ENCODE peak calls at places on chromosomes 11 and 22, in six cellular contexts. E is progenitor cell of endocrine pancreas, S is mesothelial cell of epicardium, D is HepG2, R is left ventricle myocardium inferior, Y is chondrocyte. K is an unnamed sample.

GRCh38 chr11:17277024-17277584 is 565 bp downstream of the NUCB2 start:
- DNase-seq in D (no peak), Y (no peak), E (no peak), R (no peak), S (no peak), K (peak)

GRCh38 chr11:84581083-84581482 is 1046.1 kb downstream of the DLG2 start:
- DNase-seq in E (no peak), R (no peak), D (no peak), S (no peak), Y (no peak), K (no peak)

GRCh38 chr11:93198221-93198650 is 445 bp upstream of the SLC36A4 start:
- DNase-seq in Y (no peak), D (no peak), E (no peak), S (no peak), R (no peak), K (no peak)

GRCh38 chr11:1744879-1745700 is 5.3 kb downstream of the IFITM10 start:
- DNase-seq in S (no peak), E (no peak), D (no peak), Y (peak), R (no peak), K (no peak)

GRCh38 chr11:70066628-70067027 is 11.5 kb upstream of the ANO1 start:
- DNase-seq in R (no peak), D (no peak), S (peak), E (no peak), Y (no peak), K (no peak)

GRCh38 chr11:113546757-113547507 is 71.7 kb upstream of the DRD2 start:
- DNase-seq in S (no peak), E (no peak), R (no peak), D (no peak), Y (no peak), K (no peak)

GRCh38 chr11:134951305-134951700 is 539.3 kb upstream of the B3GAT1 start:
- DNase-seq in D (no peak), Y (no peak), S (no peak), E (no peak), R (no peak), K (no peak)

GRCh38 chr11:1397146-1397861 is 7.6 kb downstream of the BRSK2 start:
- DNase-seq in Y (no peak), E (no peak), S (no peak), R (no peak), D (no peak), K (no peak)

GRCh38 chr11:82890941-82891340 is 9.3 kb downstream of the PRCP start:
- DNase-seq in D (no peak), E (no peak), R (no peak), Y (no peak), S (no peak), K (no peak)

GRCh38 chr11:35794850-35795249 is 132.3 kb downstream of the TRIM44 start:
- DNase-seq in S (no peak), R (no peak), E (no peak), D (no peak), Y (no peak), K (no peak)

GRCh38 chr11:103947566-103947919 is 88.9 kb upstream of the DDI1 start:
- DNase-seq in S (no peak), D (no peak), E (no peak), R (no peak), Y (no peak), K (no peak)

GRCh38 chr11:91773090-91773489 is 451.5 kb upstream of the FAT3 start:
- DNase-seq in Y (no peak), E (no peak), R (no peak), D (no peak), S (no peak), K (no peak)

GRCh38 chr11:118046051-118046963 is 30.6 kb upstream of the TMPRSS4 start:
- DNase-seq in E (no peak), R (no peak), S (no peak), Y (no peak), D (no peak), K (no peak)

GRCh38 chr11:73157141-73158010 is 15.3 kb upstream of the FCHSD2 start:
- DNase-seq in D (peak), E (no peak), R (peak), S (no peak), Y (peak), K (peak)

GRCh38 chr11:57800444-57801184 is 39.0 kb downstream of the CTNND1 start:
- DNase-seq in S (no peak), E (no peak), D (peak), Y (no peak), R (no peak), K (peak)

GRCh38 chr11:18633256-18634139 is 644 bp downstream of the SPTY2D1 start:
- DNase-seq in Y (no peak), S (no peak), R (no peak), D (no peak), E (no peak), K (peak)

GRCh38 chr22:23772315-23773246 is at the start of gene MMP11:
- DNase-seq in R (peak), D (no peak), Y (no peak), S (peak), E (peak), K (peak)

GRCh38 chr11:3199537-3200295 is 18.9 kb downstream of the MRGPRG start:
- DNase-seq in Y (no peak), R (no peak), D (no peak), E (no peak), S (peak), K (no peak)

GRCh38 chr11:77046060-77046501 is 11.9 kb downstream of the B3GNT6 start:
- DNase-seq in Y (no peak), S (peak), D (no peak), R (no peak), E (peak), K (peak)

GRCh38 chr11:118171274-118172062 is 5.0 kb downstream of the SCN2B start:
- DNase-seq in Y (peak), S (peak), R (peak), D (peak), E (peak), K (peak)

GRCh38 chr11:128290106-128290840 is 297.1 kb downstream of the ETS1 start:
- DNase-seq in E (peak), D (peak), Y (peak), S (peak), R (peak), K (peak)

GRCh38 chr11:44658451-44658850 is 68.3 kb upstream of the TSPAN18 start:
- DNase-seq in R (no peak), D (no peak), E (no peak), Y (no peak), S (no peak), K (no peak)

GRCh38 chr11:6214530-6214929 is 9.2 kb downstream of the C11orf42 start:
- DNase-seq in S (no peak), E (no peak), D (no peak), R (no peak), Y (no peak), K (no peak)

GRCh38 chr11:32972781-32973180 is 42.9 kb upstream of the DEPDC7 start:
- DNase-seq in D (no peak), Y (no peak), R (no peak), S (no peak), E (no peak), K (no peak)

GRCh38 chr22:16601437-16602223 is 9.0 kb upstream of the CCT8L2 start:
- DNase-seq in R (peak), E (no peak), D (no peak), Y (no peak), S (no peak), K (no peak)

GRCh38 chr11:44524751-44525171 is 40.7 kb upstream of the CD82 start:
- DNase-seq in E (no peak), Y (no peak), S (no peak), D (no peak), R (no peak), K (no peak)

GRCh38 chr11:134469627-134470026 is 57.6 kb upstream of the B3GAT1 start:
- DNase-seq in E (no peak), S (no peak), D (no peak), R (no peak), Y (no peak), K (no peak)

GRCh38 chr11:93444671-93445073 is 98.5 kb downstream of the SMCO4 start:
- DNase-seq in R (no peak), E (peak), D (peak), Y (no peak), S (peak), K (no peak)

GRCh38 chr22:19884954-19885751 is 30.5 kb upstream of the GNB1L start:
- DNase-seq in R (peak), D (no peak), E (no peak), Y (peak), S (no peak), K (no peak)

GRCh38 chr11:36433896-36434295 is 76.2 kb downstream of the TRAF6 start:
- DNase-seq in S (no peak), Y (no peak), R (no peak), E (no peak), D (no peak), K (no peak)

GRCh38 chr11:99822846-99823565 is 802.3 kb downstream of the CNTN5 start:
- DNase-seq in D (no peak), R (no peak), Y (no peak), E (no peak), S (no peak), K (no peak)

GRCh38 chr11:8040261-8040920 is 40.6 kb upstream of the TUB start:
- DNase-seq in E (no peak), Y (peak), D (no peak), R (no peak), S (no peak), K (no peak)

GRCh38 chr11:121099885-121100284 is 1.2 kb upstream of the TECTA start:
- DNase-seq in R (no peak), E (no peak), D (no peak), S (no peak), Y (no peak), K (no peak)

GRCh38 chr11:33996498-33997454 is 54.8 kb upstream of the CAPRIN1 start:
- DNase-seq in S (peak), E (peak), D (peak), R (peak), Y (no peak), K (peak)

GRCh38 chr11:96074551-96075309 is 150.8 kb upstream of the MTMR2 start:
- DNase-seq in D (no peak), S (no peak), E (no peak), Y (no peak), R (no peak), K (no peak)

GRCh38 chr11:65013692-65014145 is 241 bp upstream of the ARL2 start:
- DNase-seq in D (no peak), E (no peak), S (no peak), R (peak), Y (no peak), K (peak)

GRCh38 chr22:43795320-43795719 is 16.8 kb downstream of the EFCAB6 start:
- DNase-seq in S (no peak), Y (no peak), E (no peak), D (no peak), R (no peak), K (no peak)

GRCh38 chr22:43800970-43801369 is 11.1 kb downstream of the EFCAB6 start:
- DNase-seq in R (no peak), D (no peak), S (no peak), Y (no peak), E (no peak), K (no peak)

GRCh38 chr22:43792905-43793304 is 19.2 kb downstream of the EFCAB6 start:
- DNase-seq in S (no peak), D (no peak), E (no peak), R (no peak), Y (no peak), K (no peak)

GRCh38 chr22:43798492-43798891 is 13.6 kb downstream of the EFCAB6 start:
- DNase-seq in Y (no peak), E (no peak), D (no peak), S (no peak), R (no peak), K (peak)

GRCh38 chr22:43796567-43796966 is 15.5 kb downstream of the EFCAB6 start:
- DNase-seq in S (no peak), D (no peak), R (no peak), E (no peak), Y (no peak), K (no peak)
- TF ChIP-seq CTCF in S (no peak), D (peak), R (peak), E (peak), Y (peak), K (no peak)

GRCh38 chr11:4466168-4466891 is 16.1 kb upstream of the OR52K1 start:
- DNase-seq in D (no peak), S (no peak), E (no peak), Y (no peak), R (no peak), K (no peak)
- TF ChIP-seq CTCF in D (no peak), S (no peak), E (no peak), Y (no peak), R (no peak), K (no peak)

DNA sequence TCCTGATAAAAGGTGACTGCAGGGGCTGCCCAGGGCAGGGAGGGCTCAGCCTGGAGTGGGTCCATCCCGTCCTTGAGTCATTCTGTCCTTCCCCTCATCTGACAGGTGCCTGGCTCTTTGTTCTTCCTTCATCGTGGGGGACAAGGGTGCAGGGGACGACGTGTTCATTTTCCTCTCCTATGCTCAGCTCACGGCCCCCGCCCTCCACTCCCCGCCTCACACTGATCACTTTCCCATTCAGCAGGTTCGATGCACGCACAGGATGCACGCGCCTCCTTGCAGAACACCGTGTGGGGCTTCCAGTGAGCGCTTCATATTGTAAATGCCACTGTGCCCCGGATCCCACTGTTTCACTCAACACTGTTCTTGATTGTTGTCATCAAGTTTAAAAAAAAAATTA is 32.7 kb upstream of the SHANK2 start:
- DNase-seq in R (no peak), S (no peak), E (no peak), Y (no peak), D (no peak), K (no peak)
- TF ChIP-seq CTCF in R (no peak), S (no peak), E (no peak), Y (no peak), D (no peak), K (no peak)

DNA sequence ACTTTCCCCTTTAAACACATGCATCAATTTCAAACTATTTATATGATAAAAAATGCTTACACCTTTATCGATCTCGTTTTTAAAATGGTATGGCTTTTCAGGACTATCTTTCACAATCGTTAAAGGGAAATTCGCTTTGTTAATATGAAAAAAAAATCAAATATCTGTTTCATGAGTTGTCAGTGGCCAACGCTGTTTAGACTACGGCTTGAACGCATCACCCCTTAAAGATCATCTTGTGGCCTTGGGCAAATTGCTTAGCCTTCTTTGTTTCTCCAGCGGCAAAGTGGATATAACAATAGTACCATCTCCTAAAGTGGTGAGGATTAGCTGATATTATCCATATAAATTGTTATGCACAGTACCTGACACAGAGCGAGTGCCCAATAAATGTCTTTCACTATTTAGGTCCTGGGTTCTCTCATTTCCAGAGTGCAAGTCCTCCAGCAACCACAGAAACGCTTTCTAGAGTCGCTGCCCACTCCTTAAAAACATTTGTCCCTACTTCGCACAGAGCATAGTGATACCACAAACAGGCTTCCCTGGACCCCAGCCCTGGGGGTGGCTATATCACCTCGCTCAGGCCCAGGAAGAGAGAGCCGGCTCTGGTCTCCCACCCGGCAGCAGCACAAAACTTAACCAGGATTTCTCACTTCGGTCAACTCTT is 904 bp downstream of the SLC35F2 start:
- DNase-seq in E (no peak), D (no peak), R (no peak), S (no peak), Y (no peak), K (no peak)
- TF ChIP-seq CTCF in E (no peak), D (no peak), R (no peak), S (no peak), Y (no peak), K (no peak)

DNA sequence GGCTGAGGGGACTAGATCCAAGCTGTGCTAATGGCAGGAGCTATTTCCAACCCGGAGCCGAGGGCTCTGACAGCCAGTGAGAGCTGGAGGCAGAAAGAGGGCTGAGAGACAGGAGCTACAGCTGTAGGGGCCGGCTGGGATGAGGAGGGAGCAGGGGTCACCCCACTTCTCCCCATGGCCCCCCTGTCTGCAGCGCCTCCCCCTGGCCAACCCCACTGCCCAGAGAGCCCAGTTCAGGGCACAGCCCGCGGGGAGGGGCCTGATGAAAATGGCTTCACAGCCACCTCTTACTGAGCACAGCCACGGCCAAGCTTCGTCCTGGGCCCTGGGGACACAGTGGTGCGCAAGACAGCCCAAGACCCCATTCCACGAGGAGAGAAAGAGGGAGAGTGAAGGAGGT is 27.9 kb downstream of the RPL3 start:
- DNase-seq in R (no peak), E (no peak), S (no peak), D (no peak), Y (peak), K (no peak)
- TF ChIP-seq CTCF in R (no peak), E (no peak), S (no peak), D (peak), Y (peak), K (no peak)

GRCh38 chr22:25898707-25899365 is 156.8 kb downstream of the MYO18B start:
- DNase-seq in R (no peak), Y (no peak), S (no peak), D (peak), E (no peak), K (peak)
- TF ChIP-seq CTCF in R (peak), Y (no peak), S (no peak), D (peak), E (peak), K (no peak)

GRCh38 chr22:43955040-43955882 is at the start of gene SAMM50:
- DNase-seq in R (peak), E (peak), Y (peak), D (peak), S (peak), K (peak)
- TF ChIP-seq CTCF in R (no peak), E (no peak), Y (peak), D (no peak), S (no peak), K (no peak)